ENCODE peak calls at places on chromosomes 13 and 19, in ten cellular contexts. N is mesendoderm; B is BJ; G is IMR-90; D is endodermal cell; H is uterus; P is cardiac muscle cell; Y is neural progenitor cell; K is fibroblast of lung; X is effector memory CD4-positive, alpha-beta T cell. L is an unnamed sample. For H3K27me3, the result is how much of the 10 kb centered on the place peaks cover.

GRCh38 chr19:11224429-11224828 is 15.0 kb upstream of the ANGPTL8 start:
- DNase-seq in N (no peak), B (no peak), G (no peak), D (no peak), H (no peak), P (no peak), Y (no peak), K (no peak), X (no peak), L (no peak)

GRCh38 chr13:52359534-52359933 is 46.4 kb downstream of the THSD1 start:
- DNase-seq in N (no peak), B (no peak), G (peak), D (no peak), H (no peak), P (peak), Y (no peak), K (peak), X (no peak), L (no peak)

GRCh38 chr13:44311011-44311481 is 62.6 kb upstream of the SERP2 start:
- DNase-seq in N (no peak), B (no peak), G (peak), D (no peak), H (no peak), P (peak), Y (no peak), K (peak), X (no peak), L (no peak)

GRCh38 chr13:104315606-104316005 is 1249.4 kb upstream of the SLC10A2 start:
- DNase-seq in N (no peak), B (peak), G (peak), D (no peak), H (no peak), P (peak), Y (no peak), K (peak), X (no peak), L (peak)

GRCh38 chr13:42574435-42575311 is 721 bp downstream of the TNFSF11 start:
- DNase-seq in N (peak), B (no peak), G (no peak), D (peak), H (no peak), P (peak), Y (peak), K (no peak), X (no peak), L (peak)

GRCh38 chr13:65595881-65596280 is 1634.3 kb downstream of the PCDH9 start:
- DNase-seq in N (no peak), B (no peak), G (peak), D (no peak), H (no peak), P (peak), Y (no peak), K (peak), X (no peak), L (peak)

GRCh38 chr13:101917833-101918755 is 465.6 kb downstream of the ITGBL1 start:
- DNase-seq in N (peak), B (no peak), G (no peak), D (peak), H (no peak), P (no peak), Y (peak), K (no peak), X (no peak), L (no peak)

GRCh38 chr13:28117689-28118377 is 17.5 kb upstream of the FLT3 start:
- DNase-seq in N (peak), B (no peak), G (no peak), D (peak), H (no peak), P (peak), Y (no peak), K (no peak), X (no peak), L (no peak)

DNA sequence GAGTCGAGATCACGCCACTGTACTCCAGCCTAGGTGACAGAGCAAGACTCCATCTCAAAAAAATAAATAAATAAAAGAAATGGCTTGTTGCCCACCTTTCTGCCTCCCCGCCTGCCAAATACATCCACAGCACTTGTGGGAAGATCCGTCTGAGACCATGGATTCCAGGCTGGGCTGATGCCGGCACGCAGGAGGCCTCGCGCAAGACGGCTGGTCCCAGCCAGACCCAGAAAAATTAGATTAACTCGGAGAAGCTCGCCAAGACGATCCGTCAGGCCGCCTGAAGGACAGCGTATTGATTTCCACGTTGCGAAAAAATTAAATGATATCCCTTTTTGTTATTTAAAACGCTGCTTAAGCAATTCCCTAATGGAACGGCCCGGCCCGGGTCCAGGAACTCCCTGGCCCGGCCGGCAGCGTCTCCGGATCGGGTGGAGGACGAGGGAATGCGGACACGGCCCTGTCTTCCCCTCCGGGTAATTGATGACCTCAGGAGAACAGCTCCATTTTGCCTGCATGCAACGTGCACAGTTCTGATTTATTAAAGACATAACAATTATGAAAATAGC is 51.9 kb downstream of the ZNRF4 start:
- DNase-seq in N (no peak), B (no peak), G (no peak), D (no peak), H (no peak), P (no peak), Y (no peak), K (no peak), X (no peak), L (no peak)
- H3K27me3 ChIP-seq in N (under half), B (under half), G (under half), D (under half), H (under half), P (under half), Y (under half), K (under half), X (under half), L (under half)

GRCh38 chr19:3313199-3313575 is 53.2 kb upstream of the NFIC start:
- DNase-seq in N (no peak), B (no peak), G (no peak), D (no peak), H (no peak), P (no peak), Y (no peak), K (no peak), X (no peak), L (no peak)
- H3K27me3 ChIP-seq in N (under half), B (under half), G (under half), D (under half), H (under half), P (under half), Y (half or more), K (under half), X (under half), L (under half)

GRCh38 chr19:55173717-55174409 is 6.2 kb downstream of the SYT5 start:
- DNase-seq in N (peak), B (peak), G (peak), D (peak), H (peak), P (peak), Y (peak), K (peak), X (peak), L (peak)

GRCh38 chr19:55172741-55173140 is 6.3 kb upstream of the DNAAF3 start:
- DNase-seq in N (no peak), B (no peak), G (peak), D (peak), H (no peak), P (peak), Y (no peak), K (peak), X (no peak), L (peak)

GRCh38 chr19:55174425-55175116 is 5.5 kb downstream of the SYT5 start:
- DNase-seq in N (no peak), B (no peak), G (no peak), D (no peak), H (no peak), P (no peak), Y (no peak), K (no peak), X (no peak), L (no peak)

GRCh38 chr19:55171440-55171839 is 5.0 kb upstream of the DNAAF3 start:
- DNase-seq in N (no peak), B (no peak), G (no peak), D (no peak), H (no peak), P (no peak), Y (no peak), K (no peak), X (no peak), L (no peak)

GRCh38 chr19:55173186-55173716 is 6.8 kb upstream of the DNAAF3 start:
- DNase-seq in N (no peak), B (no peak), G (no peak), D (peak), H (no peak), P (no peak), Y (no peak), K (no peak), X (no peak), L (no peak)
- H3K27me3 ChIP-seq in N (under half), B (under half), G (under half), D (half or more), H (half or more), P (half or more), Y (half or more), K (under half), X (under half), L (under half)

GRCh38 chr13:109163052-109163413 is 533.6 kb downstream of the MYO16 start:
- DNase-seq in N (peak), B (no peak), G (no peak), D (peak), H (no peak), P (peak), Y (no peak), K (no peak), X (no peak), L (no peak)

GRCh38 chr13:109172099-109172498 is 542.7 kb downstream of the MYO16 start:
- DNase-seq in N (no peak), B (no peak), G (no peak), D (no peak), H (no peak), P (no peak), Y (no peak), K (no peak), X (no peak), L (no peak)

GRCh38 chr13:109165417-109165904 is 536.0 kb downstream of the MYO16 start:
- DNase-seq in N (no peak), B (no peak), G (no peak), D (peak), H (no peak), P (no peak), Y (no peak), K (no peak), X (no peak), L (no peak)

GRCh38 chr13:109162248-109163051 is 533.0 kb downstream of the MYO16 start:
- DNase-seq in N (no peak), B (no peak), G (no peak), D (no peak), H (no peak), P (no peak), Y (no peak), K (no peak), X (no peak), L (no peak)

GRCh38 chr13:109166807-109167206 is 537.4 kb downstream of the MYO16 start:
- DNase-seq in N (no peak), B (no peak), G (no peak), D (no peak), H (no peak), P (no peak), Y (no peak), K (no peak), X (no peak), L (no peak)
- H3K27me3 ChIP-seq in N (under half), B (under half), G (under half), D (under half), H (under half), P (under half), Y (under half), K (under half), X (under half), L (under half)

GRCh38 chr13:112062619-112063308 is 4.2 kb upstream of the SOX1 start:
- DNase-seq in N (peak), B (no peak), G (no peak), D (peak), H (no peak), P (no peak), Y (peak), K (no peak), X (no peak), L (no peak)
- H3K27me3 ChIP-seq in N (half or more), B (under half), G (half or more), D (half or more), H (half or more), P (half or more), Y (half or more), K (under half), X (half or more), L (half or more)

DNA sequence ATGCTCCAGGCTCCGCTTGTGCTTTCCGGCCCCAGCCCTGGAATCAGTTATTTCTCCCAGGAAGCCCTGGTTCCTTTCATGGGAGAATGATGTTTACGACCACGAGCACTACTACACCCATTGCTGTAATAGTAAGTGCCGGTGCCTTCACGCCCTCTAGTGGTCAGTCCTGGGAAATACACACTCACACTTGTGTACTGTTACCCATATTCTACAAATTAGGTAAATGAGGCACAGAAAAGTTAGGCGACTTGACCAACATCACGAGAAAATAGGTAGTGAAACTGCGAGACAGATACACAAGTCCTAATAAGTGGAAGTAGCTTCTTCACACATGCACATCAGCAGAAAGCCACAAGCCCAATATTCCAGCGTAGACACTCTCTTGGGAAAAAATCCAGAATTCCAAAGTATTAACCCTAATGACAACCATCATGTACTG is 21.7 kb downstream of the CEACAM21 start:
- DNase-seq in N (peak), B (peak), G (peak), D (peak), H (peak), P (peak), Y (peak), K (peak), X (peak), L (peak)
- H3K27me3 ChIP-seq in N (under half), B (under half), G (under half), D (under half), H (under half), P (under half), Y (under half), K (under half), X (under half), L (under half)

GRCh38 chr13:71864094-71864980 is 2.7 kb downstream of the DACH1 start:
- DNase-seq in N (peak), B (no peak), G (no peak), D (no peak), H (peak), P (peak), Y (peak), K (peak), X (no peak), L (peak)
- H3K27me3 ChIP-seq in N (under half), B (under half), G (under half), D (half or more), H (under half), P (half or more), Y (under half), K (under half), X (under half), L (under half)

DNA sequence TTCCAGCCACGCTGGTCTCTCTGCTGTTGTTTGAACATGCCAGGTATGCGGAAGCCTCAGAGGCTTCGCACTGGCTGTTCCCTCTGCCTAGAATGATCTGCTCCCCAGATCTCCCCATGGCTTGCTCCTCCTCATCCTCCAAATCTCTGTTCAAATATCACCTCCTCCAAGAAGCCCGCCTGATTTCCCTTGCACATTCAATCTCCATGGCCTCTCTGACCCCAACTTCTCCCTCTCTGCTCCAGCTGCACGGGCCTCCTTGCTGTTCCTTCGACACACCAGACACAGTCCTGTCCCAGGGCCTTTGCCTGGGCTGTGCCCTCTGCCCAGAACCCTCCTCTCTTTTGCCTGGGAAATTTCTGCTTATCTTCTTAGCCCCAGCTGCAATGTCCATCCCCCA is 52.5 kb upstream of the PTPRS start:
- DNase-seq in N (no peak), B (no peak), G (no peak), D (no peak), H (no peak), P (no peak), Y (no peak), K (no peak), X (no peak), L (no peak)
- H3K27me3 ChIP-seq in N (under half), B (under half), G (half or more), D (half or more), H (under half), P (half or more), Y (under half), K (under half), X (under half), L (half or more)

DNA sequence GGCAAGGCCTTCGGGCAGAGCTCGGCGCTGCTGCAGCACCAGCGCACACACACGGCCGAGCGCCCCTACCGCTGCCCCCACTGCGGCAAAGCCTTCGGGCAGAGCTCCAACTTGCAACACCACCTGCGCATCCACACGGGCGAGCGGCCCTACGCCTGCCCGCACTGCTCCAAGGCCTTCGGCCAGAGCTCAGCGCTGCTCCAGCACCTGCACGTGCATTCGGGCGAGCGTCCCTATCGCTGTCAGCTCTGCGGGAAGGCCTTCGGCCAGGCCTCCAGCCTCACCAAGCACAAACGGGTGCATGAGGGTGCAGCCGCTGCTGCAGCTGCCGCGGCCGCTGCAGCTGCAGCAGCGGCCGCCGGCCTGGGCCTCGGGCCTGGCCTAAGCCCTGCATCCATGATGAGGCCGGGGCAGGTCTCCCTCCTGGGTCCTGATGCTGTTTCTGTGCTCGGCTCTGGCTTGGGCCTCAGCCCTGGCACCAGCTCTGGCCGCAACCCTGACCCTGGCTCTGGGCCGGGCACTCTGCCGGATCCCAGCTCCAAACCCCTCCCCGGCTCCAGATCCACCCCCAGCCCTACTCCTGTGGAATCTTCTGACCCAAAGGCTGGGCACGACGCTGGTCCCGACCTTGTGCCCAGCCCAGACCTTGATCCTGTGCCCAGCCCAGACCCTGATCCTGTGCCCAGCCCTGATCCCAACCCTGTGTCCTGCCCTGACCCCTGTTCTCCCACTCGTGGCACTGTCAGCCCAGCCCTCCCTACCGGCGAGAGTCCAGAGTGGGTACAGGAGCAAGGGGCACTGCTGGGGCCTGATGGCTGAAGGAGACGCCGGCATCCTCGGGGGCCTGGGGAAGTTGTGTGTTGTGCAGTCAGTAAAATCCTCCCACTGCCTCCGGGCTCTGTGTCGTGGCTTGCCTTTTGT is 2.0 kb upstream of the MCOLN1 start:
- DNase-seq in N (no peak), B (no peak), G (no peak), D (no peak), H (no peak), P (no peak), Y (no peak), K (no peak), X (no peak), L (no peak)
- H3K27me3 ChIP-seq in N (under half), B (under half), G (under half), D (under half), H (under half), P (under half), Y (under half), K (under half), X (under half), L (under half)

GRCh38 chr19:35493971-35494370 is 3.7 kb upstream of the KRTDAP start:
- DNase-seq in N (no peak), B (no peak), G (no peak), D (no peak), H (no peak), P (no peak), Y (no peak), K (no peak), X (no peak), L (no peak)
- H3K27me3 ChIP-seq in N (under half), B (under half), G (under half), D (under half), H (under half), P (under half), Y (under half), K (under half), X (under half), L (half or more)